ENCODE peak calls at places on chromosomes 13 and 19, in six cellular contexts. V, P, Z, D, I and Y are unnamed samples.

GRCh38 chr13:45674908-45675307 is 27.2 kb upstream of the CBY2 start:
- DNase-seq in V (peak; percentile 52), D (peak; percentile 41), P (no peak), Z (peak; percentile 9), I (peak; percentile 18), Y (no peak)

GRCh38 chr19:36986131-36986530 is 70.0 kb downstream of the ZNF568 start:
- DNase-seq in P (no peak), I (no peak), V (no peak), Z (no peak), D (no peak), Y (no peak)

GRCh38 chr19:48450863-48451262 is 4.5 kb upstream of the KCNJ14 start:
- DNase-seq in P (no peak), I (no peak), D (no peak), V (no peak), Z (no peak), Y (no peak)

GRCh38 chr13:98022210-98022609 is 68.7 kb downstream of the IPO5 start:
- DNase-seq in P (no peak), D (peak; percentile 50), I (peak; percentile 85), Z (no peak), V (peak; percentile 93), Y (no peak)

GRCh38 chr19:40609561-40610395 is 8.6 kb downstream of the LTBP4 start:
- DNase-seq in I (peak; percentile 76), Z (peak; percentile 80), P (peak; percentile 95), D (peak; percentile 95), V (no peak), Y (peak; percentile 99)

GRCh38 chr13:113763961-113764792 is 5.2 kb downstream of the TMEM255B start:
- DNase-seq in I (no peak), Z (no peak), D (no peak), P (no peak), V (no peak), Y (no peak)

GRCh38 chr19:7505288-7505681 is 10.6 kb upstream of the ZNF358 start:
- DNase-seq in P (peak; percentile 60), Z (no peak), D (no peak), V (no peak), I (no peak), Y (no peak)

GRCh38 chr19:14333101-14333871 is 48.0 kb upstream of the ADGRE5 start:
- DNase-seq in I (no peak), D (peak; percentile 66), V (no peak), P (peak; percentile 60), Z (no peak), Y (no peak)

GRCh38 chr19:15293751-15294505 is 38.4 kb downstream of the BRD4 start:
- DNase-seq in P (no peak), D (peak; percentile 58), I (peak; percentile 28), V (peak; percentile 66), Z (no peak), Y (no peak)

GRCh38 chr13:82330499-82330898 is 1551.8 kb downstream of the SLITRK1 start:
- DNase-seq in I (peak; percentile 30), Z (no peak), V (no peak), D (peak; percentile 51), P (no peak), Y (no peak)

GRCh38 chr13:98225036-98225940 is 48.2 kb upstream of the RNF113B start:
- DNase-seq in D (no peak), Z (no peak), P (no peak), I (no peak), V (no peak), Y (no peak)

GRCh38 chr13:28819748-28820098 is 416 bp upstream of the MTUS2 start:
- DNase-seq in P (peak; percentile 81), I (peak; percentile 49), Z (peak; percentile 78), V (peak; percentile 32), D (peak; percentile 77), Y (no peak)

GRCh38 chr19:1401138-1401888 is at the start of gene GAMT:
- DNase-seq in Z (peak; percentile 46), V (no peak), P (no peak), I (peak; percentile 36), D (peak; percentile 40), Y (no peak)

GRCh38 chr13:64688893-64689677 is 2541.1 kb downstream of the PCDH9 start:
- DNase-seq in P (no peak), D (no peak), I (peak; percentile 13), Z (no peak), V (peak; percentile 81), Y (no peak)

GRCh38 chr19:49890349-49891311 is 6.1 kb downstream of the IL4I1 start:
- DNase-seq in V (no peak), I (no peak), P (peak; percentile 88), Z (peak; percentile 54), D (no peak), Y (peak; percentile 95)

GRCh38 chr19:1385816-1386215 is 2.1 kb downstream of the NDUFS7 start:
- DNase-seq in P (no peak), D (no peak), V (no peak), I (no peak), Z (no peak), Y (no peak)

GRCh38 chr19:8702350-8702749 is 3.8 kb upstream of the ACTL9 start:
- DNase-seq in P (no peak), V (no peak), I (no peak), D (no peak), Z (no peak), Y (no peak)

GRCh38 chr13:27461940-27462584 is 11.7 kb upstream of the MTIF3 start:
- DNase-seq in P (no peak), Z (no peak), D (no peak), I (no peak), V (no peak), Y (no peak)

GRCh38 chr13:110062077-110062776 is 244.7 kb downstream of the COL4A1 start:
- DNase-seq in Z (no peak), P (no peak), D (no peak), V (peak; percentile 20), I (no peak), Y (no peak)

GRCh38 chr19:38841180-38841766 is 8.5 kb downstream of the HNRNPL start:
- DNase-seq in I (no peak), D (no peak), V (no peak), Z (no peak), P (no peak), Y (no peak)

GRCh38 chr19:40233811-40234389 is 7.4 kb upstream of the CCNP start:
- DNase-seq in D (no peak), Z (no peak), I (no peak), P (no peak), V (no peak), Y (no peak)

GRCh38 chr13:110560606-110561334 is 752 bp downstream of the RAB20 start:
- DNase-seq in D (peak; percentile 75), Z (peak; percentile 48), I (peak; percentile 68), V (no peak), P (peak; percentile 57), Y (no peak)

GRCh38 chr19:681029-681626 is 4.9 kb downstream of the FSTL3 start:
- DNase-seq in Z (no peak), I (no peak), D (no peak), V (no peak), P (no peak), Y (no peak)

GRCh38 chr19:13094771-13095392 is 7.8 kb downstream of the LYL1 start:
- DNase-seq in P (peak; percentile 84), D (peak; percentile 68), Z (no peak), I (no peak), V (no peak), Y (peak; percentile 86)

GRCh38 chr19:40754611-40755247 is 3.7 kb downstream of the SNRPA start:
- DNase-seq in Z (no peak), I (peak; percentile 40), D (no peak), P (no peak), V (peak; percentile 19), Y (no peak)

GRCh38 chr19:49556412-49557398 is 23.7 kb downstream of the NOSIP start:
- DNase-seq in V (no peak), Z (no peak), P (peak; percentile 92), I (no peak), D (peak; percentile 92), Y (peak; percentile 68)

GRCh38 chr13:37645181-37645580 is 46.6 kb upstream of the POSTN start:
- DNase-seq in I (peak; percentile 17), V (no peak), D (peak; percentile 95), Z (peak; percentile 9), P (no peak), Y (no peak)
- H3K23ac ChIP-seq in I (no peak overlapping the region), V (peak overlapping the region; percentile 78), D (no peak overlapping the region), Z (no peak overlapping the region), P (no peak overlapping the region), Y (no peak overlapping the region)

GRCh38 chr13:44088409-44088808 is 208.7 kb downstream of the LACC1 start:
- DNase-seq in V (no peak), I (no peak), P (no peak), Z (no peak), D (no peak), Y (no peak)
- H3K23ac ChIP-seq in V (no peak overlapping the region), I (no peak overlapping the region), P (no peak overlapping the region), Z (no peak overlapping the region), D (no peak overlapping the region), Y (no peak overlapping the region)

GRCh38 chr13:50267917-50268316 is 252.7 kb downstream of the KCNRG start:
- DNase-seq in D (no peak), Z (no peak), V (no peak), I (no peak), P (no peak), Y (no peak)
- H3K23ac ChIP-seq in D (no peak overlapping the region), Z (no peak overlapping the region), V (no peak overlapping the region), I (no peak overlapping the region), P (no peak overlapping the region), Y (no peak overlapping the region)

DNA sequence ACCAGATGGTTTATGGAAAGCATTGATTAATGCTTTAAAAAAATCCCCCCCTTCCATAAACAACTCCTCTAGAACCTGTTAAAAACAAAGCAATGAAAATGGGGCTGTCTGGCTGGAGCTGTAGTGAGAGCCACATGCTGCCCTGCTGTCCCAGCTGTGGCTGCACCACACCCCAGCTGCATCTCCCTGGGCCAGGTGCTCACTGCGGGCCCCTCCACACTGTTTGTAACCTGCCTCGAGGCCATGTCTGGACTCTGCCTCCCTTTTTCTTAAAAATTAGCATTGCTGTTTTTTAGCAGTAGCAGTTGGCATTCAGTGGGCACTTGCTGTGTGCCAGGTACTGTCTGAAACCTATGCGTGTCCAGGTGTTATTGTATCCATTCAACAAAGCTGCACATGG is 15.2 kb upstream of the F2RL3 start:
- DNase-seq in D (no peak), I (no peak), V (no peak), Z (no peak), P (no peak), Y (no peak)
- H3K23ac ChIP-seq in D (no peak overlapping the region), I (no peak overlapping the region), V (no peak overlapping the region), Z (peak overlapping the region; percentile 14), P (no peak overlapping the region), Y (no peak overlapping the region)

GRCh38 chr13:77337159-77337558 is 10.3 kb upstream of the MYCBP2 start:
- DNase-seq in I (no peak), D (no peak), Z (no peak), V (no peak), P (no peak), Y (no peak)
- H3K23ac ChIP-seq in I (no peak overlapping the region), D (no peak overlapping the region), Z (no peak overlapping the region), V (no peak overlapping the region), P (no peak overlapping the region), Y (no peak overlapping the region)

GRCh38 chr13:40387775-40388174 is 278.7 kb downstream of the FOXO1 start:
- DNase-seq in P (no peak), V (no peak), D (no peak), I (no peak), Z (no peak), Y (no peak)

GRCh38 chr13:40388617-40389016 is 277.8 kb downstream of the FOXO1 start:
- DNase-seq in P (no peak), V (peak; percentile 3), D (no peak), Z (no peak), I (peak; percentile 33), Y (no peak)

GRCh38 chr13:40385858-40386180 is 280.6 kb downstream of the FOXO1 start:
- DNase-seq in Z (no peak), V (no peak), P (no peak), I (no peak), D (no peak), Y (no peak)

GRCh38 chr13:40384976-40385857 is 281.2 kb downstream of the FOXO1 start:
- DNase-seq in Z (no peak), I (no peak), D (no peak), V (no peak), P (no peak), Y (no peak)

GRCh38 chr13:40386586-40386985 is 279.9 kb downstream of the FOXO1 start:
- DNase-seq in Z (no peak), V (no peak), D (no peak), I (no peak), P (no peak), Y (no peak)
- H3K23ac ChIP-seq in Z (no peak overlapping the region), V (no peak overlapping the region), D (no peak overlapping the region), I (no peak overlapping the region), P (no peak overlapping the region), Y (no peak overlapping the region)